ENCODE peak calls at places on chromosomes 11 and 22, in ten cellular contexts. One of them, this sample, is unnamed.

GRCh38 chr22:42648368-42649260 is 578 bp downstream of the CYB5R3 start:
- DNase-seq in neural crest cell: no peak
- DNase-seq in GM10248: no peak
- DNase-seq in OCI-LY7: peak
- DNase-seq in GM12878: no peak
- DNase-seq in HFFc6: no peak
- DNase-seq in RWPE1: peak
- DNase-seq in uterus: no peak
- DNase-seq in A549: peak
- DNase-seq in cardiac muscle cell: peak
- DNase-seq in this sample: peak

GRCh38 chr11:133520707-133521106 is 11.6 kb downstream of the OPCML start:
- DNase-seq in cardiac muscle cell: no peak
- DNase-seq in HFFc6: no peak
- DNase-seq in uterus: no peak
- DNase-seq in RWPE1: no peak
- DNase-seq in A549: peak
- DNase-seq in GM12878: no peak
- DNase-seq in neural crest cell: no peak
- DNase-seq in OCI-LY7: no peak
- DNase-seq in GM10248: no peak
- DNase-seq in this sample: no peak

GRCh38 chr11:70394211-70394950 is 3.9 kb upstream of the CTTN start:
- DNase-seq in GM10248: no peak
- DNase-seq in uterus: no peak
- DNase-seq in A549: no peak
- DNase-seq in GM12878: no peak
- DNase-seq in OCI-LY7: no peak
- DNase-seq in HFFc6: no peak
- DNase-seq in neural crest cell: no peak
- DNase-seq in cardiac muscle cell: no peak
- DNase-seq in RWPE1: no peak
- DNase-seq in this sample: peak

GRCh38 chr11:123509737-123510578 is 79.9 kb downstream of the GRAMD1B start:
- DNase-seq in RWPE1: no peak
- DNase-seq in neural crest cell: peak
- DNase-seq in GM10248: no peak
- DNase-seq in A549: no peak
- DNase-seq in cardiac muscle cell: peak
- DNase-seq in uterus: no peak
- DNase-seq in GM12878: no peak
- DNase-seq in HFFc6: peak
- DNase-seq in OCI-LY7: no peak
- DNase-seq in this sample: no peak

GRCh38 chr22:30304495-30305244 is 15.4 kb upstream of the CASTOR1 start:
- DNase-seq in GM12878: no peak
- DNase-seq in cardiac muscle cell: no peak
- DNase-seq in GM10248: peak
- DNase-seq in HFFc6: no peak
- DNase-seq in uterus: no peak
- DNase-seq in neural crest cell: no peak
- DNase-seq in OCI-LY7: peak
- DNase-seq in A549: no peak
- DNase-seq in RWPE1: peak
- DNase-seq in this sample: no peak

GRCh38 chr11:111193924-111194490 is 51.5 kb upstream of the POU2AF2 start:
- DNase-seq in A549: no peak
- DNase-seq in uterus: no peak
- DNase-seq in RWPE1: no peak
- DNase-seq in neural crest cell: no peak
- DNase-seq in GM10248: no peak
- DNase-seq in GM12878: no peak
- DNase-seq in HFFc6: no peak
- DNase-seq in OCI-LY7: no peak
- DNase-seq in cardiac muscle cell: no peak
- DNase-seq in this sample: no peak

GRCh38 chr22:28582806-28583205 is 96.8 kb downstream of the TTC28 start:
- DNase-seq in OCI-LY7: no peak
- DNase-seq in cardiac muscle cell: peak
- DNase-seq in neural crest cell: no peak
- DNase-seq in RWPE1: no peak
- DNase-seq in GM10248: no peak
- DNase-seq in GM12878: no peak
- DNase-seq in uterus: no peak
- DNase-seq in A549: no peak
- DNase-seq in HFFc6: peak
- DNase-seq in this sample: no peak

GRCh38 chr22:24926849-24927579 is 19.5 kb downstream of the LHFPL7 start:
- DNase-seq in HFFc6: no peak
- DNase-seq in OCI-LY7: no peak
- DNase-seq in A549: no peak
- DNase-seq in neural crest cell: no peak
- DNase-seq in cardiac muscle cell: peak
- DNase-seq in GM12878: no peak
- DNase-seq in RWPE1: peak
- DNase-seq in uterus: no peak
- DNase-seq in GM10248: no peak
- DNase-seq in this sample: no peak

GRCh38 chr11:72609045-72609444 is 65.2 kb downstream of the PDE2A start:
- DNase-seq in cardiac muscle cell: peak
- DNase-seq in GM10248: peak
- DNase-seq in GM12878: no peak
- DNase-seq in HFFc6: peak
- DNase-seq in A549: peak
- DNase-seq in RWPE1: no peak
- DNase-seq in neural crest cell: no peak
- DNase-seq in OCI-LY7: peak
- DNase-seq in uterus: no peak
- DNase-seq in this sample: no peak

GRCh38 chr11:132475046-132475445 is 1057.3 kb downstream of the OPCML start:
- DNase-seq in cardiac muscle cell: peak
- DNase-seq in uterus: no peak
- DNase-seq in RWPE1: no peak
- DNase-seq in HFFc6: peak
- DNase-seq in A549: no peak
- DNase-seq in GM12878: no peak
- DNase-seq in OCI-LY7: no peak
- DNase-seq in GM10248: no peak
- DNase-seq in neural crest cell: no peak
- DNase-seq in this sample: no peak

GRCh38 chr22:25068701-25069100 is 116.2 kb downstream of the KIAA1671 start:
- DNase-seq in GM12878: no peak
- DNase-seq in A549: no peak
- DNase-seq in neural crest cell: no peak
- DNase-seq in OCI-LY7: no peak
- DNase-seq in GM10248: no peak
- DNase-seq in HFFc6: no peak
- DNase-seq in uterus: no peak
- DNase-seq in cardiac muscle cell: no peak
- DNase-seq in RWPE1: no peak
- DNase-seq in this sample: no peak

GRCh38 chr11:123475478-123475877 is 45.4 kb downstream of the GRAMD1B start:
- DNase-seq in cardiac muscle cell: peak
- DNase-seq in OCI-LY7: no peak
- DNase-seq in GM10248: no peak
- DNase-seq in A549: peak
- DNase-seq in neural crest cell: peak
- DNase-seq in HFFc6: peak
- DNase-seq in GM12878: no peak
- DNase-seq in uterus: no peak
- DNase-seq in RWPE1: no peak
- DNase-seq in this sample: peak

GRCh38 chr11:127106142-127106541 is 105.6 kb upstream of the KIRREL3 start:
- DNase-seq in GM12878: no peak
- DNase-seq in neural crest cell: no peak
- DNase-seq in GM10248: no peak
- DNase-seq in cardiac muscle cell: no peak
- DNase-seq in uterus: no peak
- DNase-seq in OCI-LY7: no peak
- DNase-seq in RWPE1: no peak
- DNase-seq in HFFc6: peak
- DNase-seq in A549: no peak
- DNase-seq in this sample: no peak

GRCh38 chr11:110196884-110197420 is 99.5 kb downstream of the RDX start:
- DNase-seq in GM10248: no peak
- DNase-seq in OCI-LY7: no peak
- DNase-seq in cardiac muscle cell: no peak
- DNase-seq in neural crest cell: no peak
- DNase-seq in RWPE1: no peak
- DNase-seq in uterus: no peak
- DNase-seq in HFFc6: no peak
- DNase-seq in GM12878: no peak
- DNase-seq in A549: no peak
- DNase-seq in this sample: no peak

GRCh38 chr11:118998822-118999221 is 884 bp downstream of the CENATAC start:
- DNase-seq in A549: peak
- DNase-seq in uterus: no peak
- DNase-seq in GM10248: no peak
- DNase-seq in HFFc6: peak
- DNase-seq in GM12878: no peak
- DNase-seq in OCI-LY7: no peak
- DNase-seq in cardiac muscle cell: peak
- DNase-seq in RWPE1: peak
- DNase-seq in neural crest cell: no peak
- DNase-seq in this sample: peak

GRCh38 chr22:38135133-38135706 is 24.7 kb upstream of the BAIAP2L2 start:
- DNase-seq in GM12878: no peak
- DNase-seq in HFFc6: peak
- DNase-seq in A549: peak
- DNase-seq in OCI-LY7: no peak
- DNase-seq in RWPE1: peak
- DNase-seq in GM10248: no peak
- DNase-seq in cardiac muscle cell: peak
- DNase-seq in neural crest cell: no peak
- DNase-seq in uterus: peak
- DNase-seq in this sample: no peak

GRCh38 chr11:1762537-1763302 is 1.0 kb downstream of the CTSD start:
- DNase-seq in A549: peak
- DNase-seq in GM12878: no peak
- DNase-seq in GM10248: no peak
- DNase-seq in RWPE1: peak
- DNase-seq in HFFc6: no peak
- DNase-seq in uterus: no peak
- DNase-seq in OCI-LY7: no peak
- DNase-seq in cardiac muscle cell: peak
- DNase-seq in neural crest cell: no peak
- DNase-seq in this sample: no peak

GRCh38 chr11:62464655-62465054 is 45.8 kb downstream of the SCGB1A1 start:
- DNase-seq in cardiac muscle cell: no peak
- DNase-seq in neural crest cell: no peak
- DNase-seq in RWPE1: no peak
- DNase-seq in uterus: no peak
- DNase-seq in HFFc6: no peak
- DNase-seq in GM10248: peak
- DNase-seq in OCI-LY7: peak
- DNase-seq in A549: no peak
- DNase-seq in GM12878: peak
- DNase-seq in this sample: no peak

GRCh38 chr11:2143652-2144548 is 4.7 kb upstream of the IGF2 start:
- DNase-seq in uterus: no peak
- DNase-seq in neural crest cell: no peak
- DNase-seq in RWPE1: no peak
- DNase-seq in A549: peak
- DNase-seq in OCI-LY7: no peak
- DNase-seq in GM12878: no peak
- DNase-seq in HFFc6: no peak
- DNase-seq in cardiac muscle cell: no peak
- DNase-seq in GM10248: no peak
- DNase-seq in this sample: no peak

GRCh38 chr22:32389685-32390084 is 22.4 kb downstream of the RTCB start:
- DNase-seq in OCI-LY7: peak
- DNase-seq in cardiac muscle cell: peak
- DNase-seq in uterus: no peak
- DNase-seq in GM10248: no peak
- DNase-seq in HFFc6: peak
- DNase-seq in A549: peak
- DNase-seq in RWPE1: no peak
- DNase-seq in neural crest cell: peak
- DNase-seq in GM12878: no peak
- DNase-seq in this sample: peak
- TF ChIP-seq CTCF in OCI-LY7: peak
- TF ChIP-seq CTCF in cardiac muscle cell: peak
- TF ChIP-seq CTCF in uterus: no peak
- TF ChIP-seq CTCF in GM10248: peak
- TF ChIP-seq CTCF in HFFc6: peak
- TF ChIP-seq CTCF in A549: peak
- TF ChIP-seq CTCF in RWPE1: peak
- TF ChIP-seq CTCF in neural crest cell: peak
- TF ChIP-seq CTCF in GM12878: no peak
- TF ChIP-seq CTCF in this sample: peak

DNA sequence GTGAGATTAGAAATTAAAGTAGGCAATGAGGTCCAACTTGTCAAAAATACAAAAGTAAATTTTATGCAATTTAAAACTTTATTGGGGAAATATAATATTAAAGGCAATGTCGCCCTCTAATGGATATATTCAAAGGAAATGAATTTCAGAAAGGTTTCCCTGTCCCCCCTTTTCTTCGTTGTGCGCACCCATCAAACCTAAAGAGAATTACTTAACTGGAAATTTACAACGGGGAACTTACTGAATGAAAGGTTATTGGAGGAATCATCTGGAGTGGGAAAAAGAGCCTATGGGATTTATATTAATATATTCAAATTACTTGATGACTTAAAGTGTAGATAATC is 1.7 kb upstream of the ABTB2 start:
- DNase-seq in GM10248: no peak
- DNase-seq in uterus: no peak
- DNase-seq in cardiac muscle cell: no peak
- DNase-seq in neural crest cell: no peak
- DNase-seq in GM12878: no peak
- DNase-seq in OCI-LY7: no peak
- DNase-seq in RWPE1: no peak
- DNase-seq in A549: no peak
- DNase-seq in HFFc6: no peak
- DNase-seq in this sample: no peak
- TF ChIP-seq CTCF in GM10248: peak
- TF ChIP-seq CTCF in uterus: no peak
- TF ChIP-seq CTCF in cardiac muscle cell: no peak
- TF ChIP-seq CTCF in neural crest cell: peak
- TF ChIP-seq CTCF in GM12878: no peak
- TF ChIP-seq CTCF in OCI-LY7: peak
- TF ChIP-seq CTCF in RWPE1: peak
- TF ChIP-seq CTCF in A549: peak
- TF ChIP-seq CTCF in HFFc6: peak
- TF ChIP-seq CTCF in this sample: peak

GRCh38 chr11:38411149-38411548 is 1813.1 kb upstream of the RAG2 start:
- DNase-seq in GM10248: no peak
- DNase-seq in RWPE1: no peak
- DNase-seq in uterus: no peak
- DNase-seq in HFFc6: no peak
- DNase-seq in neural crest cell: no peak
- DNase-seq in A549: no peak
- DNase-seq in cardiac muscle cell: no peak
- DNase-seq in GM12878: no peak
- DNase-seq in OCI-LY7: no peak
- DNase-seq in this sample: peak
- TF ChIP-seq CTCF in GM10248: no peak
- TF ChIP-seq CTCF in RWPE1: peak
- TF ChIP-seq CTCF in uterus: no peak
- TF ChIP-seq CTCF in HFFc6: no peak
- TF ChIP-seq CTCF in neural crest cell: peak
- TF ChIP-seq CTCF in A549: no peak
- TF ChIP-seq CTCF in cardiac muscle cell: no peak
- TF ChIP-seq CTCF in GM12878: no peak
- TF ChIP-seq CTCF in OCI-LY7: no peak
- TF ChIP-seq CTCF in this sample: peak

GRCh38 chr22:17501679-17502285 is 61.5 kb upstream of the SLC25A18 start:
- DNase-seq in RWPE1: peak
- DNase-seq in A549: peak
- DNase-seq in cardiac muscle cell: peak
- DNase-seq in uterus: no peak
- DNase-seq in neural crest cell: peak
- DNase-seq in GM12878: peak
- DNase-seq in GM10248: peak
- DNase-seq in HFFc6: peak
- DNase-seq in OCI-LY7: peak
- DNase-seq in this sample: peak
- TF ChIP-seq CTCF in RWPE1: peak
- TF ChIP-seq CTCF in A549: peak
- TF ChIP-seq CTCF in cardiac muscle cell: peak
- TF ChIP-seq CTCF in uterus: peak
- TF ChIP-seq CTCF in neural crest cell: peak
- TF ChIP-seq CTCF in GM12878: peak
- TF ChIP-seq CTCF in GM10248: peak
- TF ChIP-seq CTCF in HFFc6: peak
- TF ChIP-seq CTCF in OCI-LY7: peak
- TF ChIP-seq CTCF in this sample: peak